ENCODE peak calls at places on chromosomes 1 and 21, in four cellular contexts. C is fibroblast of lung, P is adipocyte, T is lower lobe of right lung. W is an unnamed sample.

GRCh38 chr1:30380625-30380984 is 342.8 kb downstream of the MATN1 start:
- DNase-seq in C (no peak), P (no peak), T (no peak), W (no peak)

GRCh38 chr21:34574984-34575529 is 39.9 kb downstream of the RCAN1 start:
- DNase-seq in C (no peak), P (no peak), T (no peak), W (no peak)

GRCh38 chr1:229192851-229193250 is 78.1 kb upstream of the RAB4A start:
- DNase-seq in P (no peak), T (no peak), C (no peak), W (no peak)

GRCh38 chr21:36701912-36702621 is 3.2 kb downstream of the SIM2 start:
- DNase-seq in T (no peak), C (no peak), P (no peak), W (no peak)

GRCh38 chr1:199743227-199743626 is 284.3 kb upstream of the NR5A2 start:
- DNase-seq in P (peak; percentile 11), T (no peak), C (peak; percentile 32), W (no peak)

GRCh38 chr1:221829327-221830011 is 87.6 kb upstream of the DUSP10 start:
- DNase-seq in P (peak; percentile 81), C (peak; percentile 97), T (no peak), W (no peak)

GRCh38 chr1:19643602-19644419 is at the start of gene NBL1:
- DNase-seq in C (peak; percentile 69), P (peak; percentile 88), T (no peak), W (peak; percentile 72)

GRCh38 chr1:207748737-207749528 is 2.9 kb upstream of the CD46 start:
- DNase-seq in P (no peak), C (no peak), T (no peak), W (peak; percentile 31)

GRCh38 chr1:48250572-48250971 is 28.1 kb downstream of the SLC5A9 start:
- DNase-seq in T (no peak), P (no peak), C (no peak), W (no peak)

GRCh38 chr1:184507604-184508289 is 120.9 kb downstream of the C1orf21 start:
- DNase-seq in T (no peak), C (peak; percentile 54), P (peak; percentile 47), W (no peak)
- H3K4me1 ChIP-seq in T (peaks cover 40% of the 10 kb centered on the region), C (peaks cover 7% of the 10 kb centered on the region), P (peaks cover 34% of the 10 kb centered on the region), W (peaks cover 4% of the 10 kb centered on the region)

GRCh38 chr21:44093761-44094160 is 13.4 kb upstream of the PWP2 start:
- DNase-seq in T (no peak), C (no peak), P (no peak), W (no peak)

GRCh38 chr21:44094832-44095231 is 12.4 kb upstream of the PWP2 start:
- DNase-seq in P (no peak), C (no peak), T (no peak), W (no peak)

GRCh38 chr21:44090332-44090731 is 16.9 kb upstream of the PWP2 start:
- DNase-seq in P (no peak), T (no peak), C (no peak), W (no peak)

GRCh38 chr21:44089001-44089911 is 17.9 kb upstream of the PWP2 start:
- DNase-seq in C (no peak), T (no peak), P (no peak), W (no peak)

DNA sequence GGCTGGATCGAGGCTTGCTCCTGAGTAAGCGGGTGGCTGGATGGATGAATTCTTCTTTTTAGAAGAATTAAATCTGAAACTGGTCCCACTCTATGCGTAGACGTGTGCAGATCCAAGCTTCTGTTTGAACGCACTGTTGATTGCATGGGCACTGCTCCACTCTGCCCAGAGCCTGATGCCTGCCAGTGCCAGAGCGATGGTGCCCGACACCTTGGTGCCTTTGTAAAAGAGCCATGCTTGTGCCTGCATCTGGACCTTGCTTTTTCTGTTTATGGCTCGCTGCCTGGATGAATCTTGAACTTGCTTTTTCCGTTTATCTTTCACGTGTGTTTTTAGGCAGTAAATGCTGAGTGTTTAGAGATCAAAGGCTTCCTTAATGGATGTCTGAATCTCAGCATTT is 15.0 kb upstream of the PWP2 start:
- DNase-seq in C (no peak), P (no peak), T (no peak), W (no peak)
- H3K36me3 ChIP-seq in C (peaks cover 19% of the 10 kb centered on the region), P (peaks cover 68% of the 10 kb centered on the region), T (peaks cover 82% of the 10 kb centered on the region), W (no peaks in the 10 kb centered on the region)

DNA sequence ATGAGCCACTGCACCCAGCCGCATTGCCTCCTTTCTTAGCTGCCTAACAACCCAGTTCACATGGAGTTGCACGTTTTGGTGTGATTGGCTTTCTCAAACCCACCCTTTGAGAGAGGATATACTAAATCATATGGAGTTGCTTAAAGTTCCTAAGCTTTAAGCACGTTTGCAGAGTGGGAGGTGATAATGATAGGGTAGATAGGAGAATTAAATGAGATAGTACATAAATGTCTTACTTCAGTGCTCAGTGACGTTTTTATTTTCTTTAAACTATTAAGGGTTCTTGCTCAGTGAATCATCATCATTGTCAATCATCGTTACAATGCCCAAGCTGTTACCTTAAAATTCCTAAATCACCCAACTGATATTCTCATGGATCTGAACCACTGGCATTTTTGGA is 2.9 kb upstream of the SH3D21 start:
- DNase-seq in T (no peak), C (no peak), P (no peak), W (no peak)
- H3K4me1 ChIP-seq in T (peaks cover 37% of the 10 kb centered on the region), C (peaks cover 8% of the 10 kb centered on the region), P (peaks cover 31% of the 10 kb centered on the region), W (peaks cover 10% of the 10 kb centered on the region)

GRCh38 chr1:155177192-155177917 is 3.7 kb downstream of the TRIM46 start:
- DNase-seq in P (no peak), T (peak; percentile 70), C (no peak), W (no peak)
- H3K36me3 ChIP-seq in P (no peaks in the 10 kb centered on the region), T (no peaks in the 10 kb centered on the region), C (peaks cover 17% of the 10 kb centered on the region), W (no peaks in the 10 kb centered on the region)

DNA sequence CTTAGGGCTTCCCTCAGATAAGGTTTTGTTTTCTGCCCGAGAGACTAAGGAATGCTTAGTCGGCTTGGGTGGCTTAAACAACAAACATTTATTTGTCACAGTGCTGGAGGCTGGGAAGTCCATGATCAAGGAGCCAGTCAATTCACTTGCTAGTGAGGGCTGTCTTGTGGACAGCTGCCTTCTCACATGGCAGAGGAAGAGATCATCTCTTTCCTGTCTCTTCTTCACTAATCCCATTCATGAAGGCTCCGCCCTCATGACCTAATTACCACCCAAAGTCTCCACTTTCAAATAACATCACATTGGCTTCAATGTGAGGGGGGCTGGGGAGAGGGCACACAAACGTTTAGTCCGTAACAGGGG is 50.5 kb upstream of the IL12RB2 start:
- DNase-seq in T (no peak), C (no peak), P (no peak), W (no peak)
- H3K4me1 ChIP-seq in T (peaks cover 4% of the 10 kb centered on the region), C (no peaks in the 10 kb centered on the region), P (peaks cover 15% of the 10 kb centered on the region), W (no peaks in the 10 kb centered on the region)

DNA sequence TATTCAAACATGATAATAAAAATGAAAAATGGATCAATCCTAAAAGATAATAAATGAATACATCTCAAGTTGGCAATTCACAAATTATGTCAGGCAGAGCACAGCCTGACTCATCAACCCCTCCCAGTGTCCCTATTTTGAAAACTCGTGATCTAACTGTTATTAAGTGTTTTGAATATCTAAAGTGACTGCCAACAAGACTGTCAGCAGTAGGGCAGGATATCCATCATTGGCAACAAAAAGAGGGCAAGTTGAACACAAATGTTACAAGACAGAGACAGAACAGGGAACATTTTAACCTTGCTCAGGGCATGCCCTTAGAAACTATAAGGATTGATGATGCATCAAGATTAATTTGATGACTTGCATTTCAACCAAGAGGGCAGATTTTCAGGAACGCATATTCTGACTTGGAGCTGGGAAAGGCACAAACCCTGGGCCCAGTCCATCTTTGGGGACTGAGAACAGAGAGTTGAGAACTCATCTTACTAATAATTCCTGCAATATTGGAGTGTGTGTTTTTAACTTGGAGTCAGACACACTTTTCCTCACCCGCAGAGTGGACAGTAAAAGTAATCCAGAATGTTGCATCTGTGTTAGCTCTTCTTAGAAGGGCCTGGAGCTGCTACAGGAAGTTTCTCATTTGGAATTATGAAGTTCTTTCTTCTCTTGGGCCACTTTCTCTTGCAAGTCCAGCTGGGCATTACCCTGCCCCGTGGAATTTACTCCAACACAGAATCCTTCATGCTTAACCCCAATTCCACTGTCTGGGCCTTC is 317.2 kb downstream of the LTN1 start:
- DNase-seq in T (no peak), P (no peak), C (peak; percentile 51), W (no peak)
- H3K36me3 ChIP-seq in T (no peaks in the 10 kb centered on the region), P (no peaks in the 10 kb centered on the region), C (no peaks in the 10 kb centered on the region), W (no peaks in the 10 kb centered on the region)

GRCh38 chr1:44536357-44536756 is 131.3 kb downstream of the RNF220 start:
- DNase-seq in T (no peak), P (no peak), C (no peak), W (no peak)
- H3K4me1 ChIP-seq in T (no peaks in the 10 kb centered on the region), P (no peaks in the 10 kb centered on the region), C (no peaks in the 10 kb centered on the region), W (peaks cover 15% of the 10 kb centered on the region)

W was measured in Caco-2.